ENCODE peak calls at places on chromosomes 4 and X, in four cellular contexts. T is HepG2, B is GM12878, R is upper lobe of left lung. J is an unnamed sample.

GRCh38 chr4:25069014-25069413 is 38.3 kb upstream of the LGI2 start:
- ATAC-seq in T (peak; percentile 87), B (no peak), R (no peak), J (no peak)

GRCh38 chr4:152356428-152357034 is 179.4 kb downstream of the FBXW7 start:
- ATAC-seq in T (peak; percentile 74), B (no peak), R (no peak), J (no peak)

GRCh38 chr4:99435154-99435553 is at the start of gene ADH7:
- ATAC-seq in T (no peak), B (no peak), R (no peak), J (no peak)

GRCh38 chrX:78139160-78140123 is at the start of gene TAF9B:
- ATAC-seq in T (peak; percentile 91), B (peak; percentile 98), R (peak; percentile 94), J (peak; percentile 97)

GRCh38 chrX:117701050-117701449 is 415.6 kb downstream of the KLHL13 start:
- ATAC-seq in T (no peak), B (no peak), R (no peak), J (no peak)

GRCh38 chrX:136268051-136269048 is 17.1 kb upstream of the MAP7D3 start:
- ATAC-seq in T (peak; percentile 44), B (peak; percentile 91), R (no peak), J (peak; percentile 60)

GRCh38 chr4:8419222-8420041 is 21.1 kb downstream of the ACOX3 start:
- ATAC-seq in T (no peak), B (peak; percentile 97), R (peak; percentile 74), J (peak; percentile 78)

GRCh38 chr4:17347445-17347844 is 164.4 kb downstream of the QDPR start:
- ATAC-seq in T (peak; percentile 86), B (peak; percentile 91), R (no peak), J (no peak)

GRCh38 chrX:29617725-29618124 is 597.6 kb upstream of the MAGEB2 start:
- ATAC-seq in T (no peak), B (no peak), R (no peak), J (no peak)

GRCh38 chr4:72744103-72744725 is 175.2 kb upstream of the ADAMTS3 start:
- ATAC-seq in T (no peak), B (no peak), R (no peak), J (no peak)

GRCh38 chrX:133267621-133268020 is 49.5 kb upstream of the TFDP3 start:
- ATAC-seq in T (no peak), B (no peak), R (no peak), J (no peak)

GRCh38 chrX:29926659-29927058 is 288.7 kb upstream of the MAGEB2 start:
- ATAC-seq in T (no peak), B (no peak), R (no peak), J (no peak)

GRCh38 chrX:68355629-68355920 is 77.7 kb downstream of the OPHN1 start:
- ATAC-seq in T (no peak), B (no peak), R (no peak), J (no peak)

GRCh38 chr4:84673475-84674230 is 90.7 kb downstream of the CDS1 start:
- ATAC-seq in T (no peak), B (no peak), R (no peak), J (no peak)
- H3K36me3 ChIP-seq in T (peaks cover 4% of the 10 kb centered on the region), B (no peaks in the 10 kb centered on the region), R (peaks cover 12% of the 10 kb centered on the region), J (peaks cover 93% of the 10 kb centered on the region)

GRCh38 chrX:7263961-7264360 is 116.0 kb upstream of the PUDP start:
- ATAC-seq in T (no peak), B (no peak), R (no peak), J (no peak)
- H3K4me1 ChIP-seq in T (no peaks in the 10 kb centered on the region), B (peaks cover 18% of the 10 kb centered on the region), R (no peaks in the 10 kb centered on the region), J (no peaks in the 10 kb centered on the region)

GRCh38 chr4:176437756-176438155 is 118.0 kb downstream of the SPCS3 start:
- ATAC-seq in T (no peak), B (no peak), R (no peak), J (no peak)

GRCh38 chr4:176435891-176436499 is 116.2 kb downstream of the SPCS3 start:
- ATAC-seq in T (no peak), B (no peak), R (no peak), J (no peak)

GRCh38 chr4:176438401-176438800 is 118.6 kb downstream of the SPCS3 start:
- ATAC-seq in T (no peak), B (no peak), R (no peak), J (no peak)

GRCh38 chr4:176433983-176434382 is 114.2 kb downstream of the SPCS3 start:
- ATAC-seq in T (no peak), B (no peak), R (no peak), J (no peak)

GRCh38 chr4:176436500-176436973 is 116.8 kb downstream of the SPCS3 start:
- ATAC-seq in T (no peak), B (peak; percentile 44), R (no peak), J (no peak)
- TF ChIP-seq EP300 in T (no peak), B (no peak), R (no peak), J (no peak)

GRCh38 chr4:39205476-39205875 is 23.1 kb downstream of the WDR19 start:
- ATAC-seq in T (no peak), B (no peak), R (no peak), J (no peak)
- H3K36me3 ChIP-seq in T (peaks cover 1% of the 10 kb centered on the region), B (no peaks in the 10 kb centered on the region), R (no peaks in the 10 kb centered on the region), J (peaks cover 86% of the 10 kb centered on the region)

DNA sequence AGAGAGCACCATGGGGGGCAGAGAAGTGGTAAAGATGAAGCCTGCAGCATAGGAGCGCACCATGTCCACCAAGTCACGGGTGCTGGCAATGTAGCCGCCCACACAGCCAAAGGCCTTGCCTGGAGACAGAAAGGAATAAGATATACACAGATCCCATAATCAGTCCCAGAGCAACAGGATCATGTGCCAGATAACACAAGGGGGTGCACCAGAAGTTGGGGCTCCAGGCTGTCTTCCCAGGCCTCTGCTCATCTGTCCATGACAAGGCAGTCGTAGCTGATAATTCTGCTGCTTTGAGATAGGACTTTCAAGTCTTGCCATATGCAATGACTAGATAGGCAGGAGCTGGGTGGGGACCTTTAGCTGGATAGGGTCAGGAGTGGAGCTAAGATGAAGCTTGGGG is 14.7 kb downstream of the APEX2 start:
- ATAC-seq in T (no peak), B (no peak), R (no peak), J (no peak)
- H3K4me1 ChIP-seq in T (no peaks in the 10 kb centered on the region), B (no peaks in the 10 kb centered on the region), R (no peaks in the 10 kb centered on the region), J (no peaks in the 10 kb centered on the region)

GRCh38 chr4:102687373-102687981 is 73.3 kb downstream of the MANBA start:
- ATAC-seq in T (no peak), B (peak; percentile 91), R (no peak), J (no peak)

GRCh38 chr4:102683846-102684581 is 76.8 kb downstream of the MANBA start:
- ATAC-seq in T (no peak), B (no peak), R (no peak), J (no peak)

GRCh38 chr4:102687982-102688433 is 72.8 kb downstream of the MANBA start:
- ATAC-seq in T (no peak), B (peak; percentile 63), R (no peak), J (no peak)

GRCh38 chr4:102685768-102686167 is 75.0 kb downstream of the MANBA start:
- ATAC-seq in T (no peak), B (no peak), R (no peak), J (no peak)

DNA sequence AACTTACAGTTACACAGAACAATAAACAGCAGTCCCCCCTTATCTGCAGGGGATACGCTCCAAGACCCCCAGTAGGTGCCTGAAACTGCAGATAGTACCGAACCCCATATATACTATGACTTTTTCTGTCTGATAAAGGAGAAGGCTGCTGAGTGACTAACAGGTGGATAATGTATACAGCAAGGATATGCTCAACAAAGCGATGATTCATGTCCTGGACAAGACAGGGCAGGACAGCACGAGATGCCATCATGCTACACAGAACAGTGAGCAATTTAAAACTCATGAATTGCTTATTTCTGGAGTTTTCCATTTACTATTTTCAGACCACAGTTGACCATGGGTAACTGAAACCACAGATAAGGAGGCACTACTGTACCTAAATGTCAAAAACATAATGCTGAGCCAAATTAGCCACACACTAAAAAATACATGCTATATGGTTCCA is 76.1 kb downstream of the MANBA start:
- ATAC-seq in T (no peak), B (peak; percentile 48), R (no peak), J (no peak)
- TF ChIP-seq EP300 in T (no peak), B (no peak), R (no peak), J (no peak)

GRCh38 chr4:874071-874470 is 48.1 kb upstream of the CPLX1 start:
- ATAC-seq in T (no peak), B (no peak), R (no peak), J (no peak)

GRCh38 chr4:874971-875817 is 49.3 kb upstream of the CPLX1 start:
- ATAC-seq in T (peak; percentile 98), B (no peak), R (no peak), J (no peak)

GRCh38 chr4:877502-877901 is 51.6 kb upstream of the CPLX1 start:
- ATAC-seq in T (no peak), B (no peak), R (no peak), J (no peak)

GRCh38 chr4:876780-877179 is 50.9 kb upstream of the CPLX1 start:
- ATAC-seq in T (no peak), B (no peak), R (no peak), J (no peak)

GRCh38 chr4:875818-876423 is 50.0 kb upstream of the CPLX1 start:
- ATAC-seq in T (peak; percentile 55), B (no peak), R (no peak), J (no peak)
- H3K36me3 ChIP-seq in T (peaks cover 5% of the 10 kb centered on the region), B (peaks cover 20% of the 10 kb centered on the region), R (peaks cover 17% of the 10 kb centered on the region), J (peaks cover 100% of the 10 kb centered on the region)

GRCh38 chr4:15778742-15779231 is 659 bp downstream of the CD38 start:
- ATAC-seq in T (peak; percentile 68), B (peak; percentile 78), R (peak; percentile 48), J (peak; percentile 40)

GRCh38 chr4:15779789-15780188 is 1.7 kb downstream of the CD38 start:
- ATAC-seq in T (no peak), B (no peak), R (no peak), J (no peak)

GRCh38 chr4:15778191-15778741 is at the start of gene CD38:
- ATAC-seq in T (peak; percentile 62), B (peak; percentile 85), R (peak; percentile 37), J (peak; percentile 43)

GRCh38 chr4:15777697-15778096 is 431 bp upstream of the CD38 start:
- ATAC-seq in T (no peak), B (no peak), R (no peak), J (no peak)

DNA sequence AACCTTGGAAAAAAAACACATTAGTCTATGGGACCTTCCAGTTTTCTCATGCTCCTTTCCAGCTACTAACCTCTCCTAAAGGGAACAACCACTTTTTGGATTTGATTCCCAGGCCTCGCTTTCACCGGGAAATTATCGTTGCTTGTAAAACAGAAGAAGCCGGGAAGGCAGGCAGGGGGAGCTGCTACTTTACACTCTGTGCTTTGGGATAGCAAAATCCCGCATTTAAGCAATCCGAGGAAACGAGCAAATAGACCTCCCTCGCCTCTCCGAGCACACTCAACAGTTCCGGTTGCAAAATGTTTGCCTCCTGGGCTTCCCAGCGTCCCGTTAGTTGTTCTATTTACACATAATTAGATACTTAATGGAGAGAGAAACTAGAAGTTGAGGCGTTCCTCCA is 1.2 kb downstream of the CD38 start:
- ATAC-seq in T (peak; percentile 87), B (no peak), R (peak; percentile 54), J (peak; percentile 74)
- H3K4me1 ChIP-seq in T (peaks cover 18% of the 10 kb centered on the region), B (peaks cover 43% of the 10 kb centered on the region), R (peaks cover 23% of the 10 kb centered on the region), J (no peaks in the 10 kb centered on the region)